ENCODE peak calls at places on chromosomes 4 and X, in six cellular contexts. S is AG09309, R is lower lobe of right lung, Q is lower leg skin, N is pancreas, J is IMR-90. K is an unnamed sample.

GRCh38 chr4:159303435-159303834 is 200.6 kb downstream of the RAPGEF2 start:
- DNase-seq in S (no peak), R (no peak), Q (no peak), N (no peak), J (no peak), K (no peak)

GRCh38 chr4:123378794-123379193 is 17.8 kb upstream of the SPRY1 start:
- DNase-seq in S (no peak), R (no peak), Q (no peak), N (no peak), J (no peak), K (no peak)

GRCh38 chrX:10393899-10394298 is 226.5 kb downstream of the MID1 start:
- DNase-seq in S (no peak), R (no peak), Q (no peak), N (no peak), J (peak), K (no peak)

GRCh38 chrX:75963774-75964173 is 178.7 kb upstream of the MAGEE2 start:
- DNase-seq in S (no peak), R (no peak), Q (no peak), N (no peak), J (no peak), K (no peak)

GRCh38 chr4:25954293-25954904 is 40.4 kb downstream of the SMIM20 start:
- DNase-seq in S (no peak), R (no peak), Q (no peak), N (no peak), J (no peak), K (no peak)

GRCh38 chrX:38332505-38332904 is 5.2 kb upstream of the RPGR start:
- DNase-seq in S (no peak), R (no peak), Q (no peak), N (no peak), J (no peak), K (no peak)

GRCh38 chrX:146907391-146908240 is 93.1 kb upstream of the CXorf51A start:
- DNase-seq in S (no peak), R (no peak), Q (no peak), N (no peak), J (no peak), K (no peak)

GRCh38 chr4:87188932-87189331 is 31.5 kb downstream of the KLHL8 start:
- DNase-seq in S (no peak), R (no peak), Q (no peak), N (no peak), J (no peak), K (no peak)

GRCh38 chrX:49995021-49995731 is 72.8 kb downstream of the CLCN5 start:
- DNase-seq in S (peak), R (no peak), Q (no peak), N (no peak), J (peak), K (peak)

GRCh38 chr4:26020083-26020668 is 106.2 kb downstream of the SMIM20 start:
- DNase-seq in S (no peak), R (no peak), Q (no peak), N (no peak), J (peak), K (no peak)

GRCh38 chrX:31258163-31258562 is 186.3 kb upstream of the FTHL17 start:
- DNase-seq in S (no peak), R (no peak), Q (no peak), N (no peak), J (no peak), K (no peak)

GRCh38 chrX:148133099-148133725 is 152.1 kb downstream of the FMR1NB start:
- DNase-seq in S (no peak), R (no peak), Q (no peak), N (no peak), J (no peak), K (no peak)

DNA sequence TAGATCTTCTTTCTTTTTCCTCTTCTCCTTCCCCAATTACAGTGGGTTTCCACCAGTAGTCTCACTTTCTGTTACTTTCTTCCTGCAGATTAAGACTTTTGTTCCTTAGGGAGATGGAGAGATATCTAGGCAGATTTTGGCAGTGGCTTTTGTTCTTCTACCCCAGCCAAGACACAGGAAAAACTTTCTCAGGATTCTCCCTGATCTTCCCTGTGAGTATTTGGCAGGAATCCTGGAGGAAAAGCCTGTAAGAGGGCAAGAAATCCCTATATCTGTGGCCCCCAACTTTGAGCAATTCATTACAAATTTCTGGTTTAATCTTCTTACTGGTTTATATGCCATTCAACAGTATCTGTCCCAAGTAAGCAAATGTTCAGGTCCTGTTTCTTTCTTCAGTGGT is 21.9 kb downstream of the SLC9A7 start:
- DNase-seq in S (no peak), R (no peak), Q (no peak), N (no peak), J (no peak), K (no peak)
- H3K4me3 ChIP-seq in S (no peak), R (no peak), Q (no peak), N (no peak), J (no peak), K (no peak)

GRCh38 chr4:183107891-183108459 is 8.9 kb downstream of the WWC2 start:
- DNase-seq in S (no peak), R (no peak), Q (no peak), N (no peak), J (peak), K (no peak)
- TF ChIP-seq CTCF in S (no peak), R (no peak), Q (no peak), N (no peak), J (no peak), K (peak)

DNA sequence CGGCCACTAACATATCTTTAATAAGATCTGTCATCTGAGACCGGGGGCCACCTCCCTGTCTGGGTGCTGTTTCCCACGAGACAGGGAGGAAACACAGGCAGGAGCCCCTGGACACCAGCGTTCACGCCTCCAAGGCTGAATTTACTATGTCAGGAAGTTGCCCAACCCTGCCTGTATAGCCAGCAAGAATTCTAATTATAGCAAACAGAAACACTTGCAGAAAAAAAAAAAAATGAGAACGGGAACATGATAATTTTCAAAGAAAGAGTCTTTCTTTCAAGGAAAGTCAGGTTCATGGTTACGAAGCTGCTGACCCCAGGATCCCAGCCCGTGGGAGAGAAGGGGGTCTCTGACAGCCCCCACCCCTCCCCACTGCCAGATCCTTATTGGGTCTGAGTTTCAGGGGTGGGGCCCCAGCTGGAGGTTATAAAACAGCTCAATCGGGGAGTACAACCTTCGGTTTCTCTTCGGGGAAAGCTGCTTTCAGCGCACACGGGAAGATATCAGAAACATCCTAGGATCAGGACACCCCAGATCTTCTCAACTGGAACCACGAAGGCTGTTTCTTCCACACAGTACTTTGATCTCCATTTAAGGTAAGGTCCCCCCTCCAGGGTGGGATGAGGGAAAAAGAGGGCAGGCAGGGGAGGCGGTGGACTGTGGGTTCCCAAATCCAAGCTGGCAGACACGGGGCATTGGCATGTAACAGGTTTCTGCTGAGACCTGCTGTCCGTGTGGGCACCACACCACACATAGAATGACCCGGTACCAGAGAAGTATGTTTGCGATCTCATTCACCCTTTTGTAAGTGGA is at the start of gene IL3RA:
- DNase-seq in S (no peak), R (peak), Q (no peak), N (no peak), J (no peak), K (no peak)
- H3K4me3 ChIP-seq in S (peak), R (peak), Q (peak), N (no peak), J (no peak), K (peak)

GRCh38 chrX:56782362-56782761 is 53.3 kb downstream of the NBDY start:
- DNase-seq in S (no peak), R (no peak), Q (no peak), N (no peak), J (no peak), K (no peak)

GRCh38 chrX:56783996-56784620 is 55.1 kb downstream of the NBDY start:
- DNase-seq in S (no peak), R (no peak), Q (peak), N (peak), J (no peak), K (no peak)

GRCh38 chrX:56784666-56785065 is 55.6 kb downstream of the NBDY start:
- DNase-seq in S (no peak), R (no peak), Q (peak), N (peak), J (no peak), K (no peak)

GRCh38 chrX:56782791-56783449 is 53.9 kb downstream of the NBDY start:
- DNase-seq in S (no peak), R (no peak), Q (no peak), N (peak), J (no peak), K (no peak)

GRCh38 chrX:56783450-56783831 is 54.4 kb downstream of the NBDY start:
- DNase-seq in S (no peak), R (no peak), Q (peak), N (peak), J (peak), K (no peak)
- TF ChIP-seq CTCF in S (peak), R (no peak), Q (no peak), N (peak), J (peak), K (no peak)

GRCh38 chr4:98638661-98639060 is 19.8 kb downstream of the TSPAN5 start:
- DNase-seq in S (no peak), R (no peak), Q (no peak), N (no peak), J (peak), K (no peak)
- H3K4me3 ChIP-seq in S (no peak), R (no peak), Q (no peak), N (no peak), J (no peak), K (no peak)

GRCh38 chr4:120873554-120873953 is 49.0 kb downstream of the PRDM5 start:
- DNase-seq in S (no peak), R (no peak), Q (no peak), N (no peak), J (no peak), K (no peak)
- TF ChIP-seq CTCF in S (peak), R (no peak), Q (no peak), N (no peak), J (peak), K (peak)

DNA sequence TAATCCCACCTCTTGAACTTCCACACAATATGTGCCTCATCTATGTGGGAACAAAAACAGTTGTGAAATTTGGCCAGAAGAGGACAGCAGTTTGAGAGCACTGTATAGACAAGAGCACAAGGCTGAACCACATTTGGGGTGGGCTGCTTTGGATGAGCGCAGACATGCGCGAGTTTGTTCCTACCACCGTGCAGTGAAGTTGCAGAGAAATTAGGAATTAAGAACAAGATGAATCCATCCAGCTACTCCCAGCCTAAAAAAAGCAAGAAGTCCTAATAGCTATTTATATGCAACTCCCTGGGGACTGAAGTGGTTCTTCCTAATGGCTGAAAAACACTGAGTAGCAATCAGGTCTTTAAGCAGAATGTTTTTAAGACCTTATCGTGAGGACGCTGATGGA is 1.0 kb downstream of the GAB3 start:
- DNase-seq in S (no peak), R (no peak), Q (no peak), N (no peak), J (no peak), K (no peak)
- H3K4me3 ChIP-seq in S (no peak), R (peak), Q (no peak), N (no peak), J (peak), K (peak)

GRCh38 chr4:6709230-6710114 is at the start of gene MRFAP1L1:
- DNase-seq in S (peak), R (peak), Q (peak), N (peak), J (peak), K (peak)
- TF ChIP-seq CTCF in S (no peak), R (no peak), Q (no peak), N (no peak), J (no peak), K (no peak)

DNA sequence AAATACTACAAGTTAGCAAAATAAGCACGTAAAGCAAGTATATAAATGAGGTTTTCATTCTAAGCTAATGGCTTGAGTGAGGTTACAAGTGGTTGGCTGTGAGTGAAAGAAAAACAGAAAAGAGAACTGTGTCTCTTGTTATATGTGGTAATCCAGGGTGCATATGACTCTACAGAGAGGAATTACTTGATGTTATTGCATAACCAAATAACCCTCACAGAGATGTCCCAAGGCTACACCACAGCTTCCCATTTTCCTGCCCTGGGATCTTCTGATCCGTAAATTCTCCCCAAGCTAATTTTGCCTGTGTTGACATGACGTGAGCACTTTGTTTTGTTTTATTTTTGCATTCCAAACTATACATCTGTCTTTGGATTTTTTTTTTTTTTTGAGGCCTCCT is 470.0 kb upstream of the INTU start:
- DNase-seq in S (peak), R (no peak), Q (no peak), N (no peak), J (peak), K (no peak)
- H3K4me3 ChIP-seq in S (no peak), R (no peak), Q (no peak), N (no peak), J (no peak), K (no peak)